ENCODE peak calls at places on chromosomes 7 and 10, in four cellular contexts. W, M, Z and R are unnamed samples.

GRCh38 chr7:139061416-139061815 is 25.6 kb upstream of the ZC3HAV1L start:
- DNase-seq in W (peak), Z (no peak), M (no peak), R (no peak)

GRCh38 chr7:122597277-122597676 is 101.6 kb downstream of the RNF133 start:
- DNase-seq in Z (no peak), W (no peak), M (no peak), R (no peak)

GRCh38 chr7:122736183-122736582 is 33.5 kb upstream of the RNF148 start:
- DNase-seq in Z (no peak), M (no peak), W (no peak), R (no peak)

GRCh38 chr10:67779455-67780205 is 58.4 kb downstream of the DNAJC12 start:
- DNase-seq in M (peak), W (peak), Z (peak), R (peak)

GRCh38 chr7:30474893-30475292 is 3.7 kb downstream of the NOD1 start:
- DNase-seq in Z (peak), W (peak), M (no peak), R (no peak)

GRCh38 chr7:121755818-121756501 is 117.0 kb upstream of the PTPRZ1 start:
- DNase-seq in Z (no peak), W (no peak), M (peak), R (no peak)

GRCh38 chr10:33706191-33706590 is 371.7 kb upstream of the NRP1 start:
- DNase-seq in Z (peak), M (no peak), W (peak), R (peak)

GRCh38 chr7:80496586-80496985 is 15.3 kb downstream of the GNAT3 start:
- DNase-seq in W (peak), Z (peak), M (no peak), R (no peak)

GRCh38 chr10:103519798-103520197 is 26.3 kb downstream of the NEURL1 start:
- DNase-seq in M (no peak), W (no peak), Z (no peak), R (no peak)

GRCh38 chr10:52701647-52702046 is 70.9 kb downstream of the MBL2 start:
- DNase-seq in W (peak), Z (no peak), M (no peak), R (no peak)

GRCh38 chr10:6384847-6385246 is 182.1 kb downstream of the PFKFB3 start:
- DNase-seq in Z (no peak), W (no peak), M (no peak), R (no peak)

GRCh38 chr7:116342125-116342524 is 131.8 kb downstream of the TES start:
- DNase-seq in Z (no peak), M (no peak), W (peak), R (no peak)

GRCh38 chr7:158228986-158229385 is 358.6 kb downstream of the PTPRN2 start:
- DNase-seq in Z (no peak), M (no peak), W (no peak), R (no peak)

GRCh38 chr10:13712799-13713581 is 126.2 kb downstream of the PRPF18 start:
- DNase-seq in Z (peak), W (peak), M (peak), R (peak)

GRCh38 chr7:90625562-90625961 is 29.4 kb downstream of the CDK14 start:
- DNase-seq in M (peak), W (peak), Z (peak), R (no peak)

GRCh38 chr10:9869185-9869584 is 1148.5 kb upstream of the CELF2 start:
- DNase-seq in W (no peak), M (no peak), Z (no peak), R (no peak)

GRCh38 chr7:72101444-72101843 is 310.7 kb downstream of the CALN1 start:
- DNase-seq in Z (no peak), W (no peak), M (no peak), R (no peak)

GRCh38 chr10:13527864-13528137 is 1.0 kb downstream of the BEND7 start:
- DNase-seq in W (no peak), Z (no peak), M (no peak), R (peak)

GRCh38 chr10:108582888-108583287 is 1340.4 kb downstream of the XPNPEP1 start:
- DNase-seq in M (no peak), W (no peak), Z (no peak), R (no peak)

GRCh38 chr7:27793780-27794179 is 53.8 kb downstream of the TAX1BP1 start:
- DNase-seq in M (peak), Z (peak), W (peak), R (peak)

GRCh38 chr7:7002416-7003062 is 176.5 kb upstream of the CCZ1B start:
- DNase-seq in M (no peak), Z (no peak), W (no peak), R (no peak)

GRCh38 chr10:69952801-69953200 is 99.8 kb upstream of the MACROH2A2 start:
- DNase-seq in M (peak), W (no peak), Z (no peak), R (no peak)

GRCh38 chr10:89471110-89471814 is 56.9 kb downstream of the IFIT5 start:
- DNase-seq in W (peak), M (no peak), Z (no peak), R (peak)

GRCh38 chr10:73096041-73096451 is 620 bp downstream of the P4HA1 start:
- DNase-seq in Z (peak), M (peak), W (peak), R (peak)

GRCh38 chr7:71372991-71373390 is 241.0 kb downstream of the GALNT17 start:
- DNase-seq in W (no peak), M (no peak), Z (no peak), R (no peak)

GRCh38 chr7:93461350-93461749 is 113.2 kb downstream of the CALCR start:
- DNase-seq in W (no peak), Z (no peak), M (no peak), R (no peak)

GRCh38 chr7:40815512-40815911 is 680.7 kb downstream of the SUGCT start:
- DNase-seq in W (peak), M (no peak), Z (peak), R (peak)
- H2AFZ ChIP-seq in W (peak), M (no peak), Z (no peak), R (peak)

GRCh38 chr7:1675673-1676549 is 5.8 kb downstream of the ELFN1 start:
- DNase-seq in M (peak), W (no peak), Z (no peak), R (no peak)
- H2AFZ ChIP-seq in M (no peak), W (no peak), Z (no peak), R (no peak)

GRCh38 chr7:25922296-25922695 is 229.7 kb upstream of the NFE2L3 start:
- DNase-seq in M (no peak), W (no peak), Z (no peak), R (peak)
- H2AFZ ChIP-seq in M (no peak), W (no peak), Z (no peak), R (peak)

GRCh38 chr10:43822509-43823236 is 174.0 kb upstream of the ZNF32 start:
- DNase-seq in M (no peak), Z (no peak), W (no peak), R (no peak)

GRCh38 chr10:43818687-43819086 is 170.0 kb upstream of the ZNF32 start:
- DNase-seq in Z (no peak), M (no peak), W (no peak), R (no peak)

GRCh38 chr10:43819464-43820225 is 171.0 kb upstream of the ZNF32 start:
- DNase-seq in W (no peak), M (no peak), Z (no peak), R (no peak)

GRCh38 chr10:43821103-43821502 is 172.4 kb upstream of the ZNF32 start:
- DNase-seq in M (no peak), Z (no peak), W (no peak), R (no peak)

DNA sequence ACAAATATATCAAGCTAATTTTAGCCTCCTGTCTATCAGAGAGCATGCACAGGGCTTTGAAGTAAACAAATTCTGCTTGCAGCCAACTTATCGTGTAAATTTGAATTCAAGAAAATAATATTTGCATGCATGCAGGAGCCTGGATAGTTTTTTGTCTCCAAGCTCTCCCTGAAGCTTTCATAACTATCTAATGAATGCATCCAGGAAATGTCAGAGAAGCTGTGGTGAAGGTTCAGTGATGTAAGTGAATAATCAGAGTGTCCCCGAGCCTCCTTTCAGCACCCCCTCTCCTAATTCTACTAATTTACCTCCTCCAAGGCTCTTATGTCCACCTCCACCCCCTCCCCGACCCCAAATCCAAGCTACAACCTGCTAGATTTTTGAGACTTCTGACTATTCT is 172.0 kb upstream of the ZNF32 start:
- DNase-seq in Z (no peak), M (no peak), W (no peak), R (no peak)
- H2AFZ ChIP-seq in Z (no peak), M (no peak), W (no peak), R (no peak)

GRCh38 chr10:77712207-77712606 is 74.6 kb upstream of the KCNMA1 start:
- DNase-seq in W (no peak), Z (no peak), M (no peak), R (no peak)

GRCh38 chr10:77713506-77714280 is 76.1 kb upstream of the KCNMA1 start:
- DNase-seq in M (no peak), Z (peak), W (peak), R (no peak)

GRCh38 chr10:77710759-77711682 is 73.4 kb upstream of the KCNMA1 start:
- DNase-seq in W (peak), M (peak), Z (no peak), R (peak)

GRCh38 chr10:77710081-77710551 is 72.5 kb upstream of the KCNMA1 start:
- DNase-seq in M (no peak), W (no peak), Z (no peak), R (no peak)

GRCh38 chr10:77711683-77712049 is 74.1 kb upstream of the KCNMA1 start:
- DNase-seq in Z (no peak), M (no peak), W (no peak), R (no peak)
- H2AFZ ChIP-seq in Z (peak), M (no peak), W (peak), R (peak)

DNA sequence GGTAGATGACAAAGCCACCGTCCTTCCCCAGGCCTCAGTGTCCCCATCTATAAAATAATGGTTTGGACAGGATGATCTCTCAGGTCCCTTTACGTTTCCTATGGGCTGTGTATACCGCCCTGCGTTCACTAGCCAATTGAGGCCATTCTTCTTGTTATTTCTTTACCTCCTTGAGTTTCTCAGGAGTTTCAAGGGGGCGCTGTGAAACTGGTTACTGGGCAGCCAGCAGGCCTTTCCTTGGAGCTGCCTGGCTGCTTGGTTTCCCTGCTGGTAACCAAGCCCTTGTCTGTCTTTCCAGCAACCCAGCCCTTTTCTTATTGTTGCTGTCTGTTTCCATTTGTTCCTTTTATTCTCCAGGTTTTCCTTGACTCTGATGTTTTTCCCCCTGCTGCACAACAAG is 26.9 kb downstream of the FGF8 start:
- DNase-seq in M (no peak), W (no peak), Z (no peak), R (no peak)
- H2AFZ ChIP-seq in M (no peak), W (no peak), Z (no peak), R (no peak)

GRCh38 chr7:98040626-98041025 is 50.6 kb upstream of the OCM2 start:
- DNase-seq in Z (no peak), M (no peak), W (no peak), R (no peak)
- H2AFZ ChIP-seq in Z (no peak), M (no peak), W (no peak), R (no peak)

GRCh38 chr7:276230-276835 is 13.6 kb upstream of the FOXL3 start:
- DNase-seq in Z (no peak), W (no peak), M (no peak), R (no peak)
- H2AFZ ChIP-seq in Z (no peak), W (no peak), M (no peak), R (no peak)

GRCh38 chr7:5477723-5478531 is 54.3 kb upstream of the TNRC18 start:
- DNase-seq in Z (no peak), M (peak), W (no peak), R (no peak)

GRCh38 chr7:5479941-5480517 is 56.4 kb upstream of the TNRC18 start:
- DNase-seq in M (no peak), Z (no peak), W (no peak), R (no peak)

GRCh38 chr7:5479133-5479745 is 55.6 kb upstream of the TNRC18 start:
- DNase-seq in M (peak), Z (no peak), W (peak), R (no peak)

GRCh38 chr7:5477126-5477525 is 53.5 kb upstream of the TNRC18 start:
- DNase-seq in M (no peak), W (no peak), Z (no peak), R (no peak)

GRCh38 chr7:5478568-5479045 is 55.0 kb upstream of the TNRC18 start:
- DNase-seq in M (peak), W (no peak), Z (no peak), R (no peak)
- H2AFZ ChIP-seq in M (no peak), W (no peak), Z (no peak), R (no peak)